ENCODE peak calls at places on chromosome 7, in seven cellular contexts. B, F, K, J, I, L and V are unnamed samples.

GRCh38 chr7:79854621-79855020 is 280.0 kb upstream of the GNAI1 start:
- DNase-seq in B (no peak), F (no peak), K (no peak), J (no peak), I (peak; percentile 6), L (no peak), V (no peak)

GRCh38 chr7:84589012-84589411 is 394.4 kb upstream of the SEMA3A start:
- DNase-seq in B (no peak), F (peak; percentile 68), K (no peak), J (no peak), I (no peak), L (no peak), V (no peak)

GRCh38 chr7:132247995-132248618 is 328.2 kb downstream of the PLXNA4 start:
- DNase-seq in B (no peak), F (no peak), K (no peak), J (no peak), I (no peak), L (no peak), V (no peak)

GRCh38 chr7:114986805-114987204 is 64.9 kb downstream of the MDFIC start:
- DNase-seq in B (no peak), F (no peak), K (no peak), J (no peak), I (peak; percentile 15), L (no peak), V (no peak)

GRCh38 chr7:16465469-16466086 is at the start of gene SOSTDC1:
- DNase-seq in B (peak; percentile 29), F (peak; percentile 60), K (no peak), J (no peak), I (no peak), L (peak; percentile 37), V (no peak)

GRCh38 chr7:39607865-39608264 is 15.5 kb upstream of the RALA start:
- DNase-seq in B (no peak), F (no peak), K (no peak), J (no peak), I (no peak), L (no peak), V (no peak)

GRCh38 chr7:126605056-126605455 is 647.7 kb downstream of the GRM8 start:
- DNase-seq in B (no peak), F (no peak), K (no peak), J (no peak), I (no peak), L (no peak), V (no peak)

GRCh38 chr7:151247016-151247580 is 1.4 kb downstream of the SMARCD3 start:
- DNase-seq in B (no peak), F (no peak), K (no peak), J (no peak), I (no peak), L (no peak), V (no peak)

GRCh38 chr7:85079434-85079833 is 107.4 kb downstream of the SEMA3D start:
- DNase-seq in B (no peak), F (no peak), K (no peak), J (no peak), I (no peak), L (no peak), V (no peak)

GRCh38 chr7:47647213-47647985 is 65.5 kb upstream of the TNS3 start:
- DNase-seq in B (no peak), F (no peak), K (no peak), J (no peak), I (no peak), L (no peak), V (no peak)

GRCh38 chr7:44378744-44379143 is 53.4 kb upstream of the CAMK2B start:
- DNase-seq in B (no peak), F (peak; percentile 87), K (no peak), J (no peak), I (peak; percentile 86), L (peak; percentile 79), V (no peak)

GRCh38 chr7:1529383-1530116 is 952 bp upstream of the MAFK start:
- DNase-seq in B (no peak), F (no peak), K (no peak), J (no peak), I (no peak), L (no peak), V (peak; percentile 82)

GRCh38 chr7:41010967-41011366 is 691.9 kb downstream of the INHBA start:
- DNase-seq in B (no peak), F (no peak), K (no peak), J (peak; percentile 16), I (peak; percentile 12), L (peak; percentile 70), V (no peak)

GRCh38 chr7:27166475-27167169 is 1.3 kb upstream of the HOXA9 start:
- DNase-seq in B (no peak), F (peak; percentile 69), K (no peak), J (no peak), I (no peak), L (no peak), V (peak; percentile 51)

GRCh38 chr7:134472572-134473242 is 13.8 kb upstream of the AKR1B1 start:
- DNase-seq in B (peak; percentile 6), F (no peak), K (no peak), J (no peak), I (no peak), L (no peak), V (no peak)

GRCh38 chr7:121752706-121753105 is 120.3 kb upstream of the PTPRZ1 start:
- DNase-seq in B (peak; percentile 19), F (no peak), K (no peak), J (no peak), I (no peak), L (no peak), V (no peak)

GRCh38 chr7:20444041-20444440 is 113.3 kb downstream of the ITGB8 start:
- DNase-seq in B (no peak), F (no peak), K (no peak), J (no peak), I (no peak), L (no peak), V (no peak)

GRCh38 chr7:155980841-155981240 is 168.6 kb upstream of the SHH start:
- DNase-seq in B (no peak), F (no peak), K (no peak), J (no peak), I (no peak), L (no peak), V (no peak)

GRCh38 chr7:17520941-17521340 is 222.5 kb downstream of the AHR start:
- DNase-seq in B (no peak), F (peak; percentile 25), K (no peak), J (no peak), I (peak; percentile 48), L (no peak), V (no peak)